ENCODE peak calls at places on chromosomes 3 and 15, in five cellular contexts. X is lower leg skin, D is uterus, P is IMR-90, R is ovary. Z is an unnamed sample.

GRCh38 chr3:83523470-83524073 is 1435.2 kb upstream of the CADM2 start:
- DNase-seq in X (no peak), D (no peak), P (no peak), R (no peak), Z (no peak)

GRCh38 chr15:78993931-78994530 is 49.2 kb upstream of the CTSH start:
- DNase-seq in X (no peak), D (no peak), P (no peak), R (no peak), Z (no peak)

GRCh38 chr3:125478321-125478720 is 41.7 kb downstream of the SNX4 start:
- DNase-seq in X (no peak), D (no peak), P (peak), R (no peak), Z (no peak)

GRCh38 chr3:196140224-196140623 is 58.3 kb upstream of the TFRC start:
- DNase-seq in X (no peak), D (peak), P (no peak), R (no peak), Z (no peak)

GRCh38 chr3:192825657-192826200 is 91.9 kb downstream of the MB21D2 start:
- DNase-seq in X (no peak), D (no peak), P (peak), R (no peak), Z (no peak)

GRCh38 chr3:153029350-153029749 is 132.7 kb upstream of the RAP2B start:
- DNase-seq in X (no peak), D (no peak), P (peak), R (no peak), Z (no peak)

GRCh38 chr15:92810418-92811138 is 89.5 kb upstream of the CHD2 start:
- DNase-seq in X (peak), D (peak), P (peak), R (peak), Z (no peak)

GRCh38 chr3:153221748-153222162 is 59.7 kb downstream of the RAP2B start:
- DNase-seq in X (peak), D (peak), P (peak), R (peak), Z (peak)

GRCh38 chr3:197511853-197512635 is 43.7 kb downstream of the BDH1 start:
- DNase-seq in X (no peak), D (no peak), P (no peak), R (no peak), Z (no peak)

GRCh38 chr3:129230311-129231019 is 18.9 kb upstream of the COPG1 start:
- DNase-seq in X (no peak), D (no peak), P (peak), R (no peak), Z (no peak)

GRCh38 chr3:157700405-157700804 is 197.2 kb upstream of the VEPH1 start:
- DNase-seq in X (no peak), D (no peak), P (peak), R (no peak), Z (no peak)

GRCh38 chr3:101091489-101091888 is 98.3 kb upstream of the ABI3BP start:
- DNase-seq in X (no peak), D (no peak), P (peak), R (no peak), Z (no peak)

GRCh38 chr3:46221936-46222335 is 13.8 kb upstream of the CCR1 start:
- DNase-seq in X (no peak), D (no peak), P (no peak), R (no peak), Z (peak)

GRCh38 chr3:99920530-99921376 is 103.1 kb downstream of the CMSS1 start:
- DNase-seq in X (peak), D (peak), P (peak), R (no peak), Z (no peak)

GRCh38 chr15:79078763-79079395 is 11.7 kb downstream of the RASGRF1 start:
- DNase-seq in X (no peak), D (no peak), P (no peak), R (no peak), Z (no peak)

GRCh38 chr3:159859424-159859823 is 129.2 kb upstream of the IL12A start:
- DNase-seq in X (no peak), D (no peak), P (no peak), R (no peak), Z (peak)

GRCh38 chr15:78398076-78398825 is 39.8 kb upstream of the IREB2 start:
- DNase-seq in X (peak), D (no peak), P (no peak), R (no peak), Z (no peak)

GRCh38 chr3:37937156-37937555 is 53.4 kb upstream of the VILL start:
- DNase-seq in X (no peak), D (no peak), P (no peak), R (no peak), Z (no peak)

GRCh38 chr3:87298111-87298718 is 21.8 kb upstream of the POU1F1 start:
- DNase-seq in X (no peak), D (no peak), P (peak), R (no peak), Z (no peak)

GRCh38 chr3:117790256-117790987 is 1080.8 kb downstream of the TUSC7 start:
- DNase-seq in X (no peak), D (no peak), P (peak), R (no peak), Z (no peak)

GRCh38 chr3:58104155-58104554 is 95.9 kb downstream of the FLNB start:
- DNase-seq in X (no peak), D (no peak), P (no peak), R (no peak), Z (no peak)

GRCh38 chr3:58101499-58102370 is 93.5 kb downstream of the FLNB start:
- DNase-seq in X (no peak), D (no peak), P (no peak), R (no peak), Z (no peak)

GRCh38 chr3:58104712-58105111 is 96.5 kb downstream of the FLNB start:
- DNase-seq in X (no peak), D (no peak), P (no peak), R (no peak), Z (no peak)

GRCh38 chr3:58102371-58102750 is 94.1 kb downstream of the FLNB start:
- DNase-seq in X (no peak), D (no peak), P (no peak), R (no peak), Z (no peak)

DNA sequence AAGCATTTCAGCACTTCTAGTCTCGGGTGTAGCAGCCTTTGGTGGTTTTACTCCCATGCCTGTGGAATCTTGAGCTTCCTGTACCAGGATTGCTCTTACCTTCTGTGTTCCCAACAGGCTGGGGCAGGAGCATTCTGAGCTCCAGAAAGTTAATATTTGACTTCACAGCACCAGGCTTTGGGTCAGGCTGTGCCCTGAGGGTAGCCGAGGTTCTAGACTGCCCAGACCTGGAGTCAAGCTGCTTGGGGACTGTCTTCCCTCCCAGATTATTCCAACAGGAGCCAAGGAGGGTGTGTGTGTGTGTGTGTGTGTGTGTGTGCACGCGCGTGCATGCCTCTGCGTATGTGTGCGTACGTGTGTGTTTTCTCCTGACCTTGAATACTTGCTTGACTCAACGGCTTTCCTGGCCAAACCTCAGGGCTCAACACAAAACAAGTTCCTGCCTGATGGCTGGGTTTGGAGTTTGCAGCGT is 94.8 kb downstream of the FLNB start:
- DNase-seq in X (no peak), D (no peak), P (no peak), R (peak), Z (no peak)
- TF ChIP-seq POLR2A in X (no peak), D (no peak), P (no peak), R (no peak), Z (no peak)

DNA sequence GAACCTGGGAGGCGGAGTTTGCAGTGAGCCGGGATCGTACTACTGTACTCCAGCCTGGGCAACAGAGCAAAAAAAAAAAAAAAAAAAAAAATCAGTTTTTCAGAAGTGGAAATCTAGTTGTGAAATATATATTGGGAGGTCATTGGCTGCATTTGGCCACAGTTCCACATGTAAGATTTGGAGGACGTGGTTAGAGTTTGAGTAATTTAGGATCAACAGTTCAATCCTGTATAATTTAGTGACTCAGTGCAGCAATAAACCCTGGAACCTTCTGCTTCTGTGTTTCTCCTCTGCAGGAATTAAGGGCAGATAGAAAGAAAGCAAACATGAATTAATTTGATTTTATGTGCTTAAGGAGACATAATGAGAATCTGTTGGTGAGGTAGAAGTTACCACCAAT is 347.0 kb downstream of the PTPRG start:
- DNase-seq in X (no peak), D (no peak), P (peak), R (no peak), Z (no peak)
- TF ChIP-seq POLR2A in X (no peak), D (no peak), P (no peak), R (no peak), Z (no peak)

GRCh38 chr3:52286777-52287110 is 884 bp upstream of the GLYCTK start:
- DNase-seq in X (no peak), D (no peak), P (no peak), R (peak), Z (no peak)
- TF ChIP-seq POLR2A in X (no peak), D (no peak), P (no peak), R (no peak), Z (no peak)

GRCh38 chr15:91054791-91055190 is 32.4 kb upstream of the VPS33B start:
- DNase-seq in X (no peak), D (no peak), P (no peak), R (no peak), Z (no peak)
- TF ChIP-seq POLR2A in X (no peak), D (no peak), P (no peak), R (no peak), Z (no peak)

GRCh38 chr15:58865420-58865880 is 68.0 kb downstream of the SLTM start:
- DNase-seq in X (no peak), D (no peak), P (no peak), R (peak), Z (no peak)
- TF ChIP-seq POLR2A in X (no peak), D (no peak), P (no peak), R (no peak), Z (no peak)

GRCh38 chr3:183825380-183826161 is at the start of gene MAP6D1:
- DNase-seq in X (no peak), D (no peak), P (peak), R (peak), Z (peak)
- TF ChIP-seq POLR2A in X (no peak), D (no peak), P (no peak), R (no peak), Z (no peak)

DNA sequence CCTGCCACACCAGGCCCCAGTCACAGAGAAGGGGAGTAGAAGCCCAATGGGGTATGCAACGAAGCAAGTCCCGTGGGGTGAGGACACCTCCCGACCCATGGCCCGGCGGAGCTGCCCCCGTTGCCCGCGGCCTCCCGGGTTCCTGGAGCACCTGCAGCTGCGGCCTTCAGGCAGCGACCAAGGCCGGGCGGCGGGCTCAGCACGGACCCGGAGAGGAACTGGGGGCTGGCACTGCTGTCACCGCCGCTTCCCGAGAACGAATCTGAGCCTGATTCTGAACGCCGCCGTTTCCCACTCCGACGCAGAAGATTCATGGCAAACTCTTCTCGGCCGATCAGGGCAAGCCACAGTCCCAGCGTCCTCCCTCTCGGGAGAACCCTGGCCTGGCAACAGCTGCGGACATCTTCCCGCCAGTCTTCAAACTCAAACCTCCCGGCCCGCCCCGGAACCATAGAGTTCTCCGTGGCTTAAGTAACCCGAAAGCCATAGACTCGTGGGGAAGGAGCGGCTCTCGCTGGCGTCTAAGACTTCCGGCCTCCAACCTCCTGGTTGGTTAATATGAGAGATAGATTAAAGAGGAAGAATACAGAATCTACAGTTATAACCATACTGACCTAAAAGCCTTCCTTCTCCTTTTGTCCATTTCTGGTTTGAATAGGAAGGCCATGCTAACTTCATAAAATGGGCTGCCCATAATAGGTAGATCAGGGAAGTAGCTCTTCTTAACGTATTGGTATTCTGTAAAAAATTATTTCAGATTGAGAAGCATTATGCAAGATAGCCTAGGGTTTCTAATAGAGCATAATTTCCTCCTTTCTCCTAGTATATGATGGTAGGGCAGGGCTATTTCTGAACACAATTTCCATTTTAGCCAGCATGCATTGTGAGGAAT is at the start of gene POLQ:
- DNase-seq in X (peak), D (peak), P (peak), R (peak), Z (peak)
- TF ChIP-seq POLR2A in X (no peak), D (no peak), P (peak), R (no peak), Z (no peak)

GRCh38 chr15:74399511-74400312 is 32.3 kb upstream of the CYP11A1 start:
- DNase-seq in X (no peak), D (no peak), P (peak), R (no peak), Z (no peak)
- TF ChIP-seq POLR2A in X (no peak), D (no peak), P (no peak), R (no peak), Z (no peak)

DNA sequence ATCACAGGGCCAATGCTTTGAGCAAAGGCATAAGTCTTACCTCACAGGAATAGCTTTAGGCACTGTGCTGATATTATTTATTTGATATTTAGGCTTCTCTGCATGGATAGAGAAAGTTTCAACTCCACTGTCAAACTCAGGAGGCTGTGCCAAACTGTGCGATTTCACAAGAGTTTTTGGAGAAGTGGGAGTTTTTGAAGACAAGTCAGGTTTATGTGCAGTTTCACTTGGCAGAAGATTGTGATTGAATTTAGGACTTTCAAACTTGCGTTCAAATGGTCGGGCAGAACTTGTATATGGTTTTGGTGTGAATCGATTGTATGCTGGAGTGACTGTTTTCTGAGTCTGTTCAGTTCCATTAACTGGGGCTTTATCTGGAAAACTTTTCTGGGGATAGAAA is 113.7 kb downstream of the TJP1 start:
- DNase-seq in X (no peak), D (no peak), P (no peak), R (no peak), Z (no peak)
- TF ChIP-seq POLR2A in X (no peak), D (no peak), P (no peak), R (no peak), Z (no peak)

DNA sequence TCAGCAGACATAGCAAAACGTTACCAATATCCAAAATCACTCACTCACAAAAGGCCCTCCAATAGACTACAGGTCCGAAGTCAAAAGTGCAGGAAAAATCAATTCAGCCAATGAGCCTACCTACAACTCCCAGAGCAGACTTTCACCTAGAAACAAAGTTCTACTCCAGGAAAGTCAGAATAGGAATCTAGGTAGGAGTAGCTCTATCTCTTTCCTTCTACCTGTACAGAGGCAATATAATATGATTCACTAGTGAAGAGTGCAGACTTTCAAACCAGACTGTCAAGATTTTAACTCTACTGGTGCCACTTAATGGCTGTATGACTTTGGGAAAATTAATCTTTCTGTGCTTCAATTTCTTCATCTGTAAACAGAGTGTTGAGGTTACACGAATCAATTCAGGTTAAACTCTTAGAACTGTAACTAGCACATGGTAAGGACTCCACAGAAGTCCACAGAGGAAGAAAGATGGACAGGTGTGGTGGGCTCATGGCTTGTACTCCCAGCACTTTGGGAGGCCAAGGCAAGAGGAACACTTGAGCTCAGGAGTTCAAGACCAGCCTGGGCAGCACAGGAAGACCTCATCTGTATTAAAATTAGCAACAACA is 9.4 kb downstream of the DCUN1D1 start:
- DNase-seq in X (no peak), D (no peak), P (no peak), R (no peak), Z (no peak)
- TF ChIP-seq POLR2A in X (no peak), D (no peak), P (no peak), R (no peak), Z (no peak)